ENCODE peak calls at places on chromosomes 3 and 15, in five cellular contexts. E is CD8-positive, alpha-beta T cell; U is AG04450; L is Peyer's patch; S is H1. X is an unnamed sample.

GRCh38 chr3:126134219-126134975 is 46.0 kb downstream of the ALDH1L1 start:
- DNase-seq in S (no peak), L (peak; percentile 60), U (peak; percentile 8), E (peak; percentile 21), X (peak; percentile 18)

GRCh38 chr15:58049520-58050227 is 15.8 kb downstream of the ALDH1A2 start:
- DNase-seq in L (no peak), S (no peak), U (no peak), E (no peak), X (no peak)

GRCh38 chr3:65569845-65570405 is 468.8 kb downstream of the MAGI1 start:
- DNase-seq in L (no peak), E (no peak), U (no peak), S (no peak), X (no peak)

GRCh38 chr3:32681811-32682210 is 3.2 kb upstream of the CNOT10 start:
- DNase-seq in U (no peak), S (no peak), L (no peak), E (no peak), X (no peak)

GRCh38 chr15:72538931-72539330 is 64.8 kb downstream of the ARIH1 start:
- DNase-seq in U (no peak), E (no peak), L (no peak), S (no peak), X (no peak)

GRCh38 chr15:57607570-57608000 is 15.9 kb downstream of the MYZAP start:
- DNase-seq in E (no peak), U (no peak), L (peak; percentile 86), S (no peak), X (no peak)

GRCh38 chr3:172076212-172076611 is 36.8 kb downstream of the FNDC3B start:
- DNase-seq in L (no peak), E (no peak), S (no peak), U (no peak), X (no peak)

GRCh38 chr3:45480218-45480617 is 91.8 kb downstream of the LARS2 start:
- DNase-seq in S (no peak), U (no peak), E (no peak), L (no peak), X (no peak)

GRCh38 chr3:133756716-133757694 is 10.8 kb downstream of the TF start:
- DNase-seq in E (no peak), U (no peak), L (no peak), S (no peak), X (no peak)

GRCh38 chr3:114223146-114223545 is 14.2 kb downstream of the ZNF80 start:
- DNase-seq in E (no peak), U (no peak), L (no peak), S (no peak), X (no peak)

GRCh38 chr3:27935492-27935891 is 213.4 kb upstream of the EOMES start:
- DNase-seq in L (no peak), E (no peak), S (no peak), U (no peak), X (no peak)

GRCh38 chr15:83838763-83839162 is 184.8 kb downstream of the ADAMTSL3 start:
- DNase-seq in S (no peak), L (no peak), E (no peak), U (no peak), X (no peak)

GRCh38 chr3:151743860-151744259 is 10.1 kb downstream of the AADACL2 start:
- DNase-seq in E (no peak), S (no peak), L (no peak), U (no peak), X (no peak)

GRCh38 chr15:58340176-58340575 is 91.6 kb upstream of the LIPC start:
- DNase-seq in L (no peak), E (no peak), S (no peak), U (no peak), X (no peak)

GRCh38 chr3:4584537-4585249 is 91.5 kb downstream of the ITPR1 start:
- DNase-seq in S (no peak), L (no peak), E (no peak), U (no peak), X (no peak)

GRCh38 chr3:180329187-180329586 is 272.8 kb upstream of the TTC14 start:
- DNase-seq in S (no peak), L (no peak), E (no peak), U (no peak), X (no peak)

GRCh38 chr3:48402281-48402732 is 27.6 kb downstream of the PLXNB1 start:
- DNase-seq in E (no peak), L (peak; percentile 62), U (peak; percentile 77), S (no peak), X (peak; percentile 93)

GRCh38 chr15:22950211-22950990 is 29.8 kb downstream of the CYFIP1 start:
- DNase-seq in L (no peak), S (no peak), E (no peak), U (no peak), X (no peak)

GRCh38 chr15:64732156-64732860 is 43.1 kb downstream of the RBPMS2 start:
- DNase-seq in S (no peak), U (no peak), L (no peak), E (no peak), X (no peak)

GRCh38 chr3:11162401-11163345 is 8.4 kb downstream of the HRH1 start:
- DNase-seq in L (no peak), S (no peak), U (no peak), E (no peak), X (no peak)

GRCh38 chr3:13141991-13142412 is 68.8 kb upstream of the IQSEC1 start:
- DNase-seq in S (peak; percentile 38), E (no peak), L (peak; percentile 25), U (no peak), X (peak; percentile 20)

GRCh38 chr3:136195258-136196063 is 674 bp downstream of the MSL2 start:
- DNase-seq in L (peak; percentile 79), U (peak; percentile 26), E (peak; percentile 72), S (no peak), X (no peak)

GRCh38 chr15:40108061-40108854 is 421 bp downstream of the BMF start:
- DNase-seq in L (peak; percentile 61), E (no peak), U (no peak), S (no peak), X (no peak)

GRCh38 chr3:165259518-165260193 is 63.5 kb upstream of the SLITRK3 start:
- DNase-seq in S (no peak), L (no peak), U (no peak), E (no peak), X (peak; percentile 53)

GRCh38 chr3:74623261-74623836 is 8.9 kb upstream of the CNTN3 start:
- DNase-seq in S (no peak), E (no peak), L (no peak), U (no peak), X (no peak)

GRCh38 chr3:184338538-184338945 is 1.1 kb downstream of the FAM131A start:
- DNase-seq in E (no peak), U (peak; percentile 51), L (no peak), S (peak; percentile 70), X (no peak)

GRCh38 chr3:190537131-190537530 is 23.2 kb downstream of the IL1RAP start:
- DNase-seq in S (no peak), L (no peak), U (no peak), E (no peak), X (no peak)

GRCh38 chr3:22671848-22672247 is 531.3 kb upstream of the UBE2E2 start:
- DNase-seq in S (no peak), U (no peak), L (no peak), E (no peak), X (no peak)
- TF ChIP-seq CTCF in S (no peak), U (no peak), L (no peak), E (no peak), X (no peak)

DNA sequence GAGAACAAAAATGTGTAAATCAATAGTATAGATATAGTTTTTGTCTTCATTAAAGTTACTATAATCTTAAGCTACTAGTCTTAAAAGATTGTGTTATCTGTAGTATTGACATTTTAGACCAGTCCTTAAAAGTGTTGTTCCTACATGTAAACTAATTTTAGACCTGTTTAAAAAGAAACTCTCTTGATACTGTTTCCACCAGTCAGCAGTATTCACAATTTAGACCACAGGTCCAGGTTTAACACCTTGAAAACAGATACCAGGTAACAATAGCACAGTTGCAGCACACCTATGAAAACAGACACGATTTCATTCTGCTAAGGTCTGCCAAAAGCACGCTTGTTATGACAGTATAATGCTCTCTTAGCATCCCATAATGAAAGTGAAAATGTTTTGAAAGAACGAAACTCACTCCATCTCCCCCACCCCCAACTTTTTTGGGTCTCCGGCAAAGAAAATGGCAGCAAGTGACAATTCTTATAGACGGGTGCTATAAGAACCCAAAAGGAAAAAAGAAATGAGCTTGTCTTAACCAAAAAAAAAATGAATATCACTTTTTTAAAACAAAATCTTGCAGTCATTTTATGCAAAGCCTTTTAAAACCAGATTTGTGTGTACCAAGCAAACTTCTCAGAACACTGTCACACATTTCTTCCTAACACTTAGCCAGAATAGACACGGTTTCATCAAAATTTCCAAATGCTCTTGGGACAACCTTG is 1.6 kb downstream of the EIF4E3 start:
- DNase-seq in S (no peak), L (no peak), U (no peak), E (peak; percentile 38), X (no peak)
- H3K4me3 ChIP-seq in S (no peak overlapping the region), L (peak overlapping the region; percentile 82), U (no peak overlapping the region), E (peak overlapping the region; percentile 74), X (no peak overlapping the region)

DNA sequence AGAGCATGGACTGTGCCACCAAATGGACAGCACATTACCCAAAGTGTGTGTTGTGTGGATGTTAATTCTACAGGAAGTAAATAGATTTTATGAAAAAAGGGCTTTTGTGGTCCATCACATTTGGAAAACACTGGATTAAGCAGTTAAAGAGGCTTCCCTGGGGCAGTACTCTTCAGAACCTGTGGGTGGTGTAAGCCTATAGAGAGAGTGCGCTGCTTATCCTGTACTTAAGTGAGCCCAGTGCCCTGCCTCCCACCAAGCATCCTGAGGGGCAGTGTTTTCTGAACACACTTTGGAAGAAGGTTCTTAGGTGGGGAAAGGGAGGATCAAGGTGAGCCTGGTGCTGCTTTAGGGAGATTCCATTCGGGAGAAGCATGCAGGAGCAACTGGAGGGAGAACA is 10.9 kb downstream of the TTLL3 start:
- DNase-seq in L (no peak), S (no peak), U (no peak), E (no peak), X (no peak)
- TF ChIP-seq CTCF in L (no peak), S (peak; percentile 34), U (peak; percentile 52), E (no peak), X (peak; percentile 61)

GRCh38 chr3:23128655-23129054 is 74.5 kb upstream of the UBE2E2 start:
- DNase-seq in U (no peak), L (no peak), S (no peak), E (no peak), X (no peak)
- H3K4me3 ChIP-seq in U (no peak overlapping the region), L (no peak overlapping the region), S (no peak overlapping the region), E (no peak overlapping the region), X (no peak overlapping the region)

DNA sequence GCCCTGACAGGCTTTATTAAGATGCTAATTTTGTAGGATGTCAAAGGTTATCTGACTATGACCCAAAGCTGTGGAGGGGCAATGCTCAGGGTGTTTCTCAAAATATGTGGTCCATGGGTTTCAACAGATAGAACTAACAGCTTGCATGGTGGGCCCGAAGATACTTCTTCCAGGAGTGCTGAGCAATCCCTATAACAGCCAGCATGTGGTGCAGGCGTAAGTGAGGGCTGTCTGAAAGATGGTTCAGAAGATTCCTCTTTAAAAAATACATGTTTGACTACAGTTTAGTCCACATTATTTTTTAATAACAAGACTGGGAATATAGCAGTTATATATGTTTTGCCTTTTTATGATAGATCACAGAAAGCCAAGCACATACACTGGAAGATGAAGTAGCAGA is 7.6 kb downstream of the SCG3 start:
- DNase-seq in L (no peak), E (no peak), S (no peak), U (no peak), X (no peak)
- TF ChIP-seq CTCF in L (no peak), E (no peak), S (no peak), U (peak; percentile 42), X (peak; percentile 15)

X was measured in astrocyte of the cerebellum.